ENCODE peak calls at places on chromosome 14, in seven cellular contexts. X is T1000, B is anterior cingulate cortex, W is adipocyte, O is GDM1, R is RWPE1, H is HTR-8/SVneo. F is an unnamed sample.

GRCh38 chr14:24834951-24835350 is 201.0 kb upstream of the GZMB start:
- DNase-seq in X (no peak), B (no peak), W (no peak), O (no peak), R (no peak), H (no peak), F (no peak)

GRCh38 chr14:21475767-21476525 is 813 bp downstream of the RAB2B start:
- DNase-seq in X (no peak), B (no peak), W (no peak), O (no peak), R (peak; percentile 35), H (no peak), F (no peak)

GRCh38 chr14:60508363-60508706 is 611 bp upstream of the SIX6 start:
- DNase-seq in X (no peak), B (no peak), W (no peak), O (no peak), R (no peak), H (no peak), F (no peak)

GRCh38 chr14:61346221-61346620 is 24.8 kb downstream of the PRKCH start:
- DNase-seq in X (no peak), B (no peak), W (no peak), O (no peak), R (peak; percentile 38), H (no peak), F (no peak)

GRCh38 chr14:40981247-40981646 is 625.4 kb upstream of the LRFN5 start:
- DNase-seq in X (no peak), B (no peak), W (no peak), O (no peak), R (peak; percentile 25), H (no peak), F (no peak)

GRCh38 chr14:81990312-81990761 is 456.7 kb upstream of the SEL1L start:
- DNase-seq in X (peak; percentile 29), B (peak; percentile 36), W (peak; percentile 79), O (peak; percentile 40), R (peak; percentile 22), H (peak; percentile 23), F (peak; percentile 10)

GRCh38 chr14:103121846-103122577 is 1.2 kb upstream of the TNFAIP2 start:
- DNase-seq in X (peak; percentile 41), B (no peak), W (peak; percentile 58), O (peak; percentile 95), R (peak; percentile 57), H (peak; percentile 78), F (peak; percentile 99)

GRCh38 chr14:71309756-71310155 is 402.5 kb downstream of the PCNX1 start:
- DNase-seq in X (no peak), B (no peak), W (no peak), O (no peak), R (no peak), H (peak; percentile 26), F (no peak)

GRCh38 chr14:53953002-53953827 is 3.4 kb downstream of the BMP4 start:
- DNase-seq in X (peak; percentile 72), B (peak; percentile 25), W (peak; percentile 94), O (no peak), R (peak; percentile 73), H (peak; percentile 92), F (peak; percentile 78)

GRCh38 chr14:71328954-71329353 is 421.7 kb downstream of the PCNX1 start:
- DNase-seq in X (no peak), B (no peak), W (no peak), O (no peak), R (no peak), H (no peak), F (no peak)

GRCh38 chr14:37583358-37584210 is 11.5 kb downstream of the FOXA1 start:
- DNase-seq in X (no peak), B (no peak), W (no peak), O (no peak), R (no peak), H (no peak), F (peak; percentile 82)

GRCh38 chr14:106694638-106695393 is 1168.4 kb downstream of the TMEM121 start:
- DNase-seq in X (no peak), B (no peak), W (no peak), O (peak; percentile 78), R (peak; percentile 20), H (no peak), F (peak; percentile 52)

GRCh38 chr14:100673085-100673806 is 53.4 kb upstream of the DLK1 start:
- DNase-seq in X (no peak), B (no peak), W (no peak), O (no peak), R (no peak), H (no peak), F (peak; percentile 96)

GRCh38 chr14:94617366-94617941 is 5.3 kb downstream of the SERPINA3 start:
- DNase-seq in X (no peak), B (no peak), W (no peak), O (no peak), R (no peak), H (no peak), F (no peak)

GRCh38 chr14:50668852-50669194 is 717 bp upstream of the SAV1 start:
- DNase-seq in X (no peak), B (no peak), W (no peak), O (no peak), R (no peak), H (no peak), F (no peak)

GRCh38 chr14:105517096-105517495 is 9.3 kb upstream of the TMEM121 start:
- DNase-seq in X (no peak), B (no peak), W (no peak), O (no peak), R (no peak), H (no peak), F (no peak)

GRCh38 chr14:83556746-83557460 is 1973.0 kb upstream of the FLRT2 start:
- DNase-seq in X (peak; percentile 10), B (no peak), W (peak; percentile 66), O (no peak), R (no peak), H (peak; percentile 46), F (no peak)

GRCh38 chr14:105076296-105076804 is 11.1 kb upstream of the GPR132 start:
- DNase-seq in X (no peak), B (no peak), W (no peak), O (no peak), R (no peak), H (no peak), F (no peak)

GRCh38 chr14:101399737-101400517 is 161.4 kb upstream of the DIO3 start:
- DNase-seq in X (no peak), B (no peak), W (no peak), O (no peak), R (no peak), H (no peak), F (no peak)

GRCh38 chr14:21332950-21333349 is 50.9 kb downstream of the SUPT16H start:
- DNase-seq in X (no peak), B (no peak), W (no peak), O (no peak), R (no peak), H (no peak), F (no peak)

GRCh38 chr14:60317609-60318008 is 68.6 kb downstream of the PPM1A start:
- DNase-seq in X (no peak), B (no peak), W (no peak), O (no peak), R (no peak), H (no peak), F (peak; percentile 55)

GRCh38 chr14:106530423-106531107 is 1004.2 kb downstream of the TMEM121 start:
- DNase-seq in X (no peak), B (no peak), W (no peak), O (no peak), R (no peak), H (no peak), F (no peak)

GRCh38 chr14:30559638-30560071 is 697 bp downstream of the G2E3 start:
- DNase-seq in X (no peak), B (no peak), W (peak; percentile 70), O (no peak), R (peak; percentile 25), H (no peak), F (peak; percentile 26)

GRCh38 chr14:81164167-81164774 is 56.5 kb downstream of the GTF2A1 start:
- DNase-seq in X (peak; percentile 42), B (no peak), W (peak; percentile 50), O (peak; percentile 80), R (peak; percentile 57), H (peak; percentile 63), F (peak; percentile 77)

GRCh38 chr14:106268013-106268727 is 741.8 kb downstream of the TMEM121 start:
- DNase-seq in X (no peak), B (no peak), W (no peak), O (peak; percentile 86), R (no peak), H (no peak), F (no peak)

GRCh38 chr14:34331728-34332623 is 130.1 kb downstream of the SPTSSA start:
- DNase-seq in X (peak; percentile 46), B (no peak), W (peak; percentile 63), O (peak; percentile 17), R (peak; percentile 52), H (peak; percentile 43), F (peak; percentile 52)

GRCh38 chr14:104109121-104109541 is 23.6 kb downstream of the ASPG start:
- DNase-seq in X (no peak), B (no peak), W (no peak), O (no peak), R (no peak), H (no peak), F (no peak)

GRCh38 chr14:61750708-61751474 is 11.3 kb upstream of the SNAPC1 start:
- DNase-seq in X (no peak), B (peak; percentile 77), W (peak; percentile 79), O (peak; percentile 88), R (peak; percentile 80), H (peak; percentile 99), F (peak; percentile 65)

GRCh38 chr14:22614240-22614799 is 16.2 kb downstream of the ABHD4 start:
- DNase-seq in X (peak; percentile 85), B (no peak), W (peak; percentile 91), O (no peak), R (peak; percentile 94), H (peak; percentile 80), F (no peak)

F was measured in NCI-H1105.